ENCODE peak calls at places on chromosomes 7 and 10, in eight cellular contexts. D, G, P, J, Y, X, T and V are unnamed samples.

GRCh38 chr7:82810558-82811259 is 352.0 kb downstream of the PCLO start:
- ATAC-seq in D (no peak), G (peak), P (no peak), J (peak), Y (peak), X (peak), T (no peak), V (no peak)

GRCh38 chr10:29849434-29849833 is 210.0 kb downstream of the JCAD start:
- ATAC-seq in D (no peak), G (no peak), P (no peak), J (no peak), Y (no peak), X (no peak), T (no peak), V (no peak)

GRCh38 chr7:158428842-158429753 is 158.5 kb downstream of the PTPRN2 start:
- ATAC-seq in D (no peak), G (no peak), P (no peak), J (no peak), Y (no peak), X (no peak), T (no peak), V (no peak)

GRCh38 chr10:96614515-96614914 is 27.7 kb upstream of the TM9SF3 start:
- ATAC-seq in D (no peak), G (no peak), P (no peak), J (no peak), Y (no peak), X (no peak), T (peak), V (no peak)

GRCh38 chr10:116704926-116705325 is 37.4 kb downstream of the HSPA12A start:
- ATAC-seq in D (no peak), G (no peak), P (no peak), J (no peak), Y (no peak), X (no peak), T (no peak), V (no peak)

GRCh38 chr7:92043637-92044036 is 90.6 kb downstream of the CYP51A1 start:
- ATAC-seq in D (no peak), G (no peak), P (no peak), J (no peak), Y (no peak), X (no peak), T (no peak), V (no peak)

GRCh38 chr7:102415685-102416225 is 17.6 kb upstream of the ORAI2 start:
- ATAC-seq in D (peak), G (peak), P (peak), J (no peak), Y (peak), X (peak), T (peak), V (peak)

GRCh38 chr7:46752881-46753366 is 829.0 kb downstream of the TNS3 start:
- ATAC-seq in D (no peak), G (no peak), P (no peak), J (no peak), Y (no peak), X (no peak), T (no peak), V (no peak)

GRCh38 chr10:128804411-128804810 is 662.6 kb upstream of the MGMT start:
- ATAC-seq in D (no peak), G (no peak), P (no peak), J (no peak), Y (no peak), X (no peak), T (no peak), V (no peak)

GRCh38 chr10:88150338-88150737 is 286.9 kb downstream of the PTEN start:
- ATAC-seq in D (no peak), G (no peak), P (no peak), J (no peak), Y (no peak), X (no peak), T (no peak), V (no peak)

GRCh38 chr7:901041-901387 is 24.7 kb downstream of the GET4 start:
- ATAC-seq in D (no peak), G (no peak), P (peak), J (peak), Y (peak), X (no peak), T (no peak), V (no peak)

GRCh38 chr10:66931949-66932343 is 6.1 kb downstream of the LRRTM3 start:
- ATAC-seq in D (no peak), G (no peak), P (no peak), J (no peak), Y (no peak), X (no peak), T (no peak), V (no peak)

GRCh38 chr7:51354897-51355296 is 38.3 kb upstream of the COBL start:
- ATAC-seq in D (no peak), G (no peak), P (no peak), J (peak), Y (no peak), X (no peak), T (no peak), V (no peak)

GRCh38 chr10:79047875-79048638 is 20.7 kb upstream of the ZMIZ1 start:
- ATAC-seq in D (peak), G (peak), P (peak), J (peak), Y (peak), X (peak), T (peak), V (peak)

GRCh38 chr7:24912874-24913514 is 67.0 kb downstream of the OSBPL3 start:
- ATAC-seq in D (no peak), G (no peak), P (no peak), J (no peak), Y (no peak), X (no peak), T (no peak), V (no peak)

GRCh38 chr7:158129037-158130022 is 458.3 kb downstream of the PTPRN2 start:
- ATAC-seq in D (no peak), G (no peak), P (no peak), J (no peak), Y (no peak), X (no peak), T (no peak), V (no peak)